ENCODE peak calls at places on chromosomes 1 and 21, in eight cellular contexts. One of them, this sample, is unnamed.

GRCh38 chr1:62621907-62622306 is 24.6 kb downstream of the ANGPTL3 start:
- DNase-seq in H1: no peak
- DNase-seq in iPS-NIHi11: no peak
- DNase-seq in stimulated activated CD8-positive, alpha-beta memory T cell treated with anti-CD3 and anti-CD28 coated beads, Interleukin-12 subunit alpha, Interleukin-12 subunit beta, amount 100 ng/mL, for 4 hours: no peak
- DNase-seq in stimulated activated CD4-positive, alpha-beta T cell treated with anti-CD3 and anti-CD28 coated beads, Interleukin-1b, Interleukin-23, amount 100 ng/mL, for 24 hours: no peak
- DNase-seq in HFFc6: peak; percentile 97
- DNase-seq in activated CD4-positive, CD25-positive, alpha-beta regulatory T cell: no peak
- DNase-seq in kidney glomerular epithelial cell: peak; percentile 43
- DNase-seq in this sample: no peak

GRCh38 chr1:24452922-24453481 is 37.4 kb downstream of the NIPAL3 start:
- DNase-seq in H1: no peak
- DNase-seq in iPS-NIHi11: no peak
- DNase-seq in stimulated activated CD8-positive, alpha-beta memory T cell treated with anti-CD3 and anti-CD28 coated beads, Interleukin-12 subunit alpha, Interleukin-12 subunit beta, amount 100 ng/mL, for 4 hours: no peak
- DNase-seq in stimulated activated CD4-positive, alpha-beta T cell treated with anti-CD3 and anti-CD28 coated beads, Interleukin-1b, Interleukin-23, amount 100 ng/mL, for 24 hours: no peak
- DNase-seq in HFFc6: no peak
- DNase-seq in activated CD4-positive, CD25-positive, alpha-beta regulatory T cell: no peak
- DNase-seq in kidney glomerular epithelial cell: no peak
- DNase-seq in this sample: no peak

GRCh38 chr1:106952766-106953165 is 103.7 kb upstream of the PRMT6 start:
- DNase-seq in H1: no peak
- DNase-seq in iPS-NIHi11: no peak
- DNase-seq in stimulated activated CD8-positive, alpha-beta memory T cell treated with anti-CD3 and anti-CD28 coated beads, Interleukin-12 subunit alpha, Interleukin-12 subunit beta, amount 100 ng/mL, for 4 hours: no peak
- DNase-seq in stimulated activated CD4-positive, alpha-beta T cell treated with anti-CD3 and anti-CD28 coated beads, Interleukin-1b, Interleukin-23, amount 100 ng/mL, for 24 hours: no peak
- DNase-seq in HFFc6: no peak
- DNase-seq in activated CD4-positive, CD25-positive, alpha-beta regulatory T cell: no peak
- DNase-seq in kidney glomerular epithelial cell: no peak
- DNase-seq in this sample: no peak

GRCh38 chr1:156383023-156383422 is 14.0 kb downstream of the RHBG start:
- DNase-seq in H1: peak; percentile 67
- DNase-seq in iPS-NIHi11: peak; percentile 89
- DNase-seq in stimulated activated CD8-positive, alpha-beta memory T cell treated with anti-CD3 and anti-CD28 coated beads, Interleukin-12 subunit alpha, Interleukin-12 subunit beta, amount 100 ng/mL, for 4 hours: peak; percentile 17
- DNase-seq in stimulated activated CD4-positive, alpha-beta T cell treated with anti-CD3 and anti-CD28 coated beads, Interleukin-1b, Interleukin-23, amount 100 ng/mL, for 24 hours: peak; percentile 43
- DNase-seq in HFFc6: peak; percentile 39
- DNase-seq in activated CD4-positive, CD25-positive, alpha-beta regulatory T cell: peak; percentile 25
- DNase-seq in kidney glomerular epithelial cell: peak; percentile 7
- DNase-seq in this sample: peak; percentile 65

GRCh38 chr1:93080424-93080823 is 1.3 kb downstream of the MTF2 start:
- DNase-seq in H1: no peak
- DNase-seq in iPS-NIHi11: peak; percentile 23
- DNase-seq in stimulated activated CD8-positive, alpha-beta memory T cell treated with anti-CD3 and anti-CD28 coated beads, Interleukin-12 subunit alpha, Interleukin-12 subunit beta, amount 100 ng/mL, for 4 hours: no peak
- DNase-seq in stimulated activated CD4-positive, alpha-beta T cell treated with anti-CD3 and anti-CD28 coated beads, Interleukin-1b, Interleukin-23, amount 100 ng/mL, for 24 hours: no peak
- DNase-seq in HFFc6: peak; percentile 71
- DNase-seq in activated CD4-positive, CD25-positive, alpha-beta regulatory T cell: no peak
- DNase-seq in kidney glomerular epithelial cell: peak; percentile 89
- DNase-seq in this sample: no peak

GRCh38 chr1:222250376-222250775 is 297.5 kb downstream of the HHIPL2 start:
- DNase-seq in H1: no peak
- DNase-seq in iPS-NIHi11: no peak
- DNase-seq in stimulated activated CD8-positive, alpha-beta memory T cell treated with anti-CD3 and anti-CD28 coated beads, Interleukin-12 subunit alpha, Interleukin-12 subunit beta, amount 100 ng/mL, for 4 hours: no peak
- DNase-seq in stimulated activated CD4-positive, alpha-beta T cell treated with anti-CD3 and anti-CD28 coated beads, Interleukin-1b, Interleukin-23, amount 100 ng/mL, for 24 hours: no peak
- DNase-seq in HFFc6: peak; percentile 3
- DNase-seq in activated CD4-positive, CD25-positive, alpha-beta regulatory T cell: no peak
- DNase-seq in kidney glomerular epithelial cell: no peak
- DNase-seq in this sample: no peak

GRCh38 chr1:95742591-95743089 is 508.6 kb downstream of the RWDD3 start:
- DNase-seq in H1: no peak
- DNase-seq in iPS-NIHi11: no peak
- DNase-seq in stimulated activated CD8-positive, alpha-beta memory T cell treated with anti-CD3 and anti-CD28 coated beads, Interleukin-12 subunit alpha, Interleukin-12 subunit beta, amount 100 ng/mL, for 4 hours: no peak
- DNase-seq in stimulated activated CD4-positive, alpha-beta T cell treated with anti-CD3 and anti-CD28 coated beads, Interleukin-1b, Interleukin-23, amount 100 ng/mL, for 24 hours: no peak
- DNase-seq in HFFc6: no peak
- DNase-seq in activated CD4-positive, CD25-positive, alpha-beta regulatory T cell: no peak
- DNase-seq in kidney glomerular epithelial cell: no peak
- DNase-seq in this sample: no peak

GRCh38 chr1:181094402-181094801 is 5.9 kb downstream of the IER5 start:
- DNase-seq in H1: no peak
- DNase-seq in iPS-NIHi11: no peak
- DNase-seq in stimulated activated CD8-positive, alpha-beta memory T cell treated with anti-CD3 and anti-CD28 coated beads, Interleukin-12 subunit alpha, Interleukin-12 subunit beta, amount 100 ng/mL, for 4 hours: no peak
- DNase-seq in stimulated activated CD4-positive, alpha-beta T cell treated with anti-CD3 and anti-CD28 coated beads, Interleukin-1b, Interleukin-23, amount 100 ng/mL, for 24 hours: no peak
- DNase-seq in HFFc6: no peak
- DNase-seq in activated CD4-positive, CD25-positive, alpha-beta regulatory T cell: no peak
- DNase-seq in kidney glomerular epithelial cell: no peak
- DNase-seq in this sample: no peak

GRCh38 chr1:170498896-170499295 is 33.1 kb upstream of the GORAB start:
- DNase-seq in H1: no peak
- DNase-seq in iPS-NIHi11: no peak
- DNase-seq in stimulated activated CD8-positive, alpha-beta memory T cell treated with anti-CD3 and anti-CD28 coated beads, Interleukin-12 subunit alpha, Interleukin-12 subunit beta, amount 100 ng/mL, for 4 hours: no peak
- DNase-seq in stimulated activated CD4-positive, alpha-beta T cell treated with anti-CD3 and anti-CD28 coated beads, Interleukin-1b, Interleukin-23, amount 100 ng/mL, for 24 hours: no peak
- DNase-seq in HFFc6: no peak
- DNase-seq in activated CD4-positive, CD25-positive, alpha-beta regulatory T cell: no peak
- DNase-seq in kidney glomerular epithelial cell: no peak
- DNase-seq in this sample: no peak

GRCh38 chr1:16716691-16717173 is 23.6 kb upstream of the RNU1-4 start:
- DNase-seq in H1: no peak
- DNase-seq in iPS-NIHi11: peak; percentile 7
- DNase-seq in stimulated activated CD8-positive, alpha-beta memory T cell treated with anti-CD3 and anti-CD28 coated beads, Interleukin-12 subunit alpha, Interleukin-12 subunit beta, amount 100 ng/mL, for 4 hours: no peak
- DNase-seq in stimulated activated CD4-positive, alpha-beta T cell treated with anti-CD3 and anti-CD28 coated beads, Interleukin-1b, Interleukin-23, amount 100 ng/mL, for 24 hours: no peak
- DNase-seq in HFFc6: no peak
- DNase-seq in activated CD4-positive, CD25-positive, alpha-beta regulatory T cell: no peak
- DNase-seq in kidney glomerular epithelial cell: no peak
- DNase-seq in this sample: no peak

GRCh38 chr1:11893907-11894251 is 32.3 kb downstream of the KIAA2013 start:
- DNase-seq in H1: no peak
- DNase-seq in iPS-NIHi11: peak; percentile 90
- DNase-seq in stimulated activated CD8-positive, alpha-beta memory T cell treated with anti-CD3 and anti-CD28 coated beads, Interleukin-12 subunit alpha, Interleukin-12 subunit beta, amount 100 ng/mL, for 4 hours: peak; percentile 32
- DNase-seq in stimulated activated CD4-positive, alpha-beta T cell treated with anti-CD3 and anti-CD28 coated beads, Interleukin-1b, Interleukin-23, amount 100 ng/mL, for 24 hours: peak; percentile 54
- DNase-seq in HFFc6: peak; percentile 23
- DNase-seq in activated CD4-positive, CD25-positive, alpha-beta regulatory T cell: peak; percentile 52
- DNase-seq in kidney glomerular epithelial cell: peak; percentile 5
- DNase-seq in this sample: peak; percentile 65

GRCh38 chr1:93703649-93704048 is 22.0 kb upstream of the BCAR3 start:
- DNase-seq in H1: no peak
- DNase-seq in iPS-NIHi11: no peak
- DNase-seq in stimulated activated CD8-positive, alpha-beta memory T cell treated with anti-CD3 and anti-CD28 coated beads, Interleukin-12 subunit alpha, Interleukin-12 subunit beta, amount 100 ng/mL, for 4 hours: no peak
- DNase-seq in stimulated activated CD4-positive, alpha-beta T cell treated with anti-CD3 and anti-CD28 coated beads, Interleukin-1b, Interleukin-23, amount 100 ng/mL, for 24 hours: no peak
- DNase-seq in HFFc6: no peak
- DNase-seq in activated CD4-positive, CD25-positive, alpha-beta regulatory T cell: no peak
- DNase-seq in kidney glomerular epithelial cell: no peak
- DNase-seq in this sample: no peak

GRCh38 chr1:221810406-221810805 is 68.5 kb upstream of the DUSP10 start:
- DNase-seq in H1: no peak
- DNase-seq in iPS-NIHi11: no peak
- DNase-seq in stimulated activated CD8-positive, alpha-beta memory T cell treated with anti-CD3 and anti-CD28 coated beads, Interleukin-12 subunit alpha, Interleukin-12 subunit beta, amount 100 ng/mL, for 4 hours: no peak
- DNase-seq in stimulated activated CD4-positive, alpha-beta T cell treated with anti-CD3 and anti-CD28 coated beads, Interleukin-1b, Interleukin-23, amount 100 ng/mL, for 24 hours: no peak
- DNase-seq in HFFc6: peak; percentile 93
- DNase-seq in activated CD4-positive, CD25-positive, alpha-beta regulatory T cell: no peak
- DNase-seq in kidney glomerular epithelial cell: no peak
- DNase-seq in this sample: no peak

GRCh38 chr1:182603646-182604127 is 502 bp downstream of the RGS16 start:
- DNase-seq in H1: no peak
- DNase-seq in iPS-NIHi11: no peak
- DNase-seq in stimulated activated CD8-positive, alpha-beta memory T cell treated with anti-CD3 and anti-CD28 coated beads, Interleukin-12 subunit alpha, Interleukin-12 subunit beta, amount 100 ng/mL, for 4 hours: no peak
- DNase-seq in stimulated activated CD4-positive, alpha-beta T cell treated with anti-CD3 and anti-CD28 coated beads, Interleukin-1b, Interleukin-23, amount 100 ng/mL, for 24 hours: no peak
- DNase-seq in HFFc6: no peak
- DNase-seq in activated CD4-positive, CD25-positive, alpha-beta regulatory T cell: no peak
- DNase-seq in kidney glomerular epithelial cell: no peak
- DNase-seq in this sample: no peak

GRCh38 chr1:151708891-151709290 is 7.7 kb downstream of the CELF3 start:
- DNase-seq in H1: no peak
- DNase-seq in iPS-NIHi11: no peak
- DNase-seq in stimulated activated CD8-positive, alpha-beta memory T cell treated with anti-CD3 and anti-CD28 coated beads, Interleukin-12 subunit alpha, Interleukin-12 subunit beta, amount 100 ng/mL, for 4 hours: no peak
- DNase-seq in stimulated activated CD4-positive, alpha-beta T cell treated with anti-CD3 and anti-CD28 coated beads, Interleukin-1b, Interleukin-23, amount 100 ng/mL, for 24 hours: no peak
- DNase-seq in HFFc6: no peak
- DNase-seq in activated CD4-positive, CD25-positive, alpha-beta regulatory T cell: no peak
- DNase-seq in kidney glomerular epithelial cell: no peak
- DNase-seq in this sample: no peak

GRCh38 chr1:167456926-167457325 is 61.4 kb downstream of the CD247 start:
- DNase-seq in H1: no peak
- DNase-seq in iPS-NIHi11: no peak
- DNase-seq in stimulated activated CD8-positive, alpha-beta memory T cell treated with anti-CD3 and anti-CD28 coated beads, Interleukin-12 subunit alpha, Interleukin-12 subunit beta, amount 100 ng/mL, for 4 hours: no peak
- DNase-seq in stimulated activated CD4-positive, alpha-beta T cell treated with anti-CD3 and anti-CD28 coated beads, Interleukin-1b, Interleukin-23, amount 100 ng/mL, for 24 hours: no peak
- DNase-seq in HFFc6: no peak
- DNase-seq in activated CD4-positive, CD25-positive, alpha-beta regulatory T cell: no peak
- DNase-seq in kidney glomerular epithelial cell: no peak
- DNase-seq in this sample: no peak

GRCh38 chr1:117059334-117059677 is 820 bp upstream of the TTF2 start:
- DNase-seq in H1: no peak
- DNase-seq in iPS-NIHi11: no peak
- DNase-seq in stimulated activated CD8-positive, alpha-beta memory T cell treated with anti-CD3 and anti-CD28 coated beads, Interleukin-12 subunit alpha, Interleukin-12 subunit beta, amount 100 ng/mL, for 4 hours: peak; percentile 43
- DNase-seq in stimulated activated CD4-positive, alpha-beta T cell treated with anti-CD3 and anti-CD28 coated beads, Interleukin-1b, Interleukin-23, amount 100 ng/mL, for 24 hours: peak; percentile 65
- DNase-seq in HFFc6: no peak
- DNase-seq in activated CD4-positive, CD25-positive, alpha-beta regulatory T cell: peak; percentile 20
- DNase-seq in kidney glomerular epithelial cell: peak; percentile 41
- DNase-seq in this sample: no peak

GRCh38 chr1:26357121-26357602 is 3.2 kb upstream of the CRYBG2 start:
- DNase-seq in H1: no peak
- DNase-seq in iPS-NIHi11: peak; percentile 50
- DNase-seq in stimulated activated CD8-positive, alpha-beta memory T cell treated with anti-CD3 and anti-CD28 coated beads, Interleukin-12 subunit alpha, Interleukin-12 subunit beta, amount 100 ng/mL, for 4 hours: no peak
- DNase-seq in stimulated activated CD4-positive, alpha-beta T cell treated with anti-CD3 and anti-CD28 coated beads, Interleukin-1b, Interleukin-23, amount 100 ng/mL, for 24 hours: no peak
- DNase-seq in HFFc6: no peak
- DNase-seq in activated CD4-positive, CD25-positive, alpha-beta regulatory T cell: no peak
- DNase-seq in kidney glomerular epithelial cell: no peak
- DNase-seq in this sample: no peak

GRCh38 chr1:65147424-65148177 is 402 bp upstream of the AK4 start:
- DNase-seq in H1: no peak
- DNase-seq in iPS-NIHi11: peak; percentile 74
- DNase-seq in stimulated activated CD8-positive, alpha-beta memory T cell treated with anti-CD3 and anti-CD28 coated beads, Interleukin-12 subunit alpha, Interleukin-12 subunit beta, amount 100 ng/mL, for 4 hours: peak; percentile 14
- DNase-seq in stimulated activated CD4-positive, alpha-beta T cell treated with anti-CD3 and anti-CD28 coated beads, Interleukin-1b, Interleukin-23, amount 100 ng/mL, for 24 hours: peak; percentile 49
- DNase-seq in HFFc6: no peak
- DNase-seq in activated CD4-positive, CD25-positive, alpha-beta regulatory T cell: no peak
- DNase-seq in kidney glomerular epithelial cell: peak; percentile 31
- DNase-seq in this sample: no peak

GRCh38 chr1:43442756-43443155 is 11.0 kb downstream of the HYI start:
- DNase-seq in H1: no peak
- DNase-seq in iPS-NIHi11: no peak
- DNase-seq in stimulated activated CD8-positive, alpha-beta memory T cell treated with anti-CD3 and anti-CD28 coated beads, Interleukin-12 subunit alpha, Interleukin-12 subunit beta, amount 100 ng/mL, for 4 hours: no peak
- DNase-seq in stimulated activated CD4-positive, alpha-beta T cell treated with anti-CD3 and anti-CD28 coated beads, Interleukin-1b, Interleukin-23, amount 100 ng/mL, for 24 hours: no peak
- DNase-seq in HFFc6: no peak
- DNase-seq in activated CD4-positive, CD25-positive, alpha-beta regulatory T cell: no peak
- DNase-seq in kidney glomerular epithelial cell: no peak
- DNase-seq in this sample: no peak

GRCh38 chr1:220879090-220879508 is at the start of gene HLX:
- DNase-seq in H1: no peak
- DNase-seq in iPS-NIHi11: peak; percentile 87
- DNase-seq in stimulated activated CD8-positive, alpha-beta memory T cell treated with anti-CD3 and anti-CD28 coated beads, Interleukin-12 subunit alpha, Interleukin-12 subunit beta, amount 100 ng/mL, for 4 hours: no peak
- DNase-seq in stimulated activated CD4-positive, alpha-beta T cell treated with anti-CD3 and anti-CD28 coated beads, Interleukin-1b, Interleukin-23, amount 100 ng/mL, for 24 hours: no peak
- DNase-seq in HFFc6: peak; percentile 84
- DNase-seq in activated CD4-positive, CD25-positive, alpha-beta regulatory T cell: no peak
- DNase-seq in kidney glomerular epithelial cell: peak; percentile 64
- DNase-seq in this sample: no peak

GRCh38 chr1:246269466-246269865 is 237.6 kb downstream of the SMYD3 start:
- DNase-seq in H1: no peak
- DNase-seq in iPS-NIHi11: no peak
- DNase-seq in stimulated activated CD8-positive, alpha-beta memory T cell treated with anti-CD3 and anti-CD28 coated beads, Interleukin-12 subunit alpha, Interleukin-12 subunit beta, amount 100 ng/mL, for 4 hours: no peak
- DNase-seq in stimulated activated CD4-positive, alpha-beta T cell treated with anti-CD3 and anti-CD28 coated beads, Interleukin-1b, Interleukin-23, amount 100 ng/mL, for 24 hours: no peak
- DNase-seq in HFFc6: no peak
- DNase-seq in activated CD4-positive, CD25-positive, alpha-beta regulatory T cell: no peak
- DNase-seq in kidney glomerular epithelial cell: no peak
- DNase-seq in this sample: no peak

GRCh38 chr21:45378258-45378966 is 26.6 kb upstream of the COL18A1 start:
- DNase-seq in H1: peak; percentile 57
- DNase-seq in iPS-NIHi11: peak; percentile 71
- DNase-seq in stimulated activated CD8-positive, alpha-beta memory T cell treated with anti-CD3 and anti-CD28 coated beads, Interleukin-12 subunit alpha, Interleukin-12 subunit beta, amount 100 ng/mL, for 4 hours: no peak
- DNase-seq in stimulated activated CD4-positive, alpha-beta T cell treated with anti-CD3 and anti-CD28 coated beads, Interleukin-1b, Interleukin-23, amount 100 ng/mL, for 24 hours: no peak
- DNase-seq in HFFc6: peak; percentile 62
- DNase-seq in activated CD4-positive, CD25-positive, alpha-beta regulatory T cell: no peak
- DNase-seq in kidney glomerular epithelial cell: peak; percentile 74
- DNase-seq in this sample: peak; percentile 16

GRCh38 chr1:24906760-24907490 is 23.2 kb downstream of the RUNX3 start:
- DNase-seq in H1: no peak
- DNase-seq in iPS-NIHi11: no peak
- DNase-seq in stimulated activated CD8-positive, alpha-beta memory T cell treated with anti-CD3 and anti-CD28 coated beads, Interleukin-12 subunit alpha, Interleukin-12 subunit beta, amount 100 ng/mL, for 4 hours: no peak
- DNase-seq in stimulated activated CD4-positive, alpha-beta T cell treated with anti-CD3 and anti-CD28 coated beads, Interleukin-1b, Interleukin-23, amount 100 ng/mL, for 24 hours: no peak
- DNase-seq in HFFc6: no peak
- DNase-seq in activated CD4-positive, CD25-positive, alpha-beta regulatory T cell: no peak
- DNase-seq in kidney glomerular epithelial cell: no peak
- DNase-seq in this sample: no peak

GRCh38 chr1:168465942-168466702 is 77.7 kb downstream of the XCL2 start:
- DNase-seq in H1: no peak
- DNase-seq in iPS-NIHi11: no peak
- DNase-seq in stimulated activated CD8-positive, alpha-beta memory T cell treated with anti-CD3 and anti-CD28 coated beads, Interleukin-12 subunit alpha, Interleukin-12 subunit beta, amount 100 ng/mL, for 4 hours: no peak
- DNase-seq in stimulated activated CD4-positive, alpha-beta T cell treated with anti-CD3 and anti-CD28 coated beads, Interleukin-1b, Interleukin-23, amount 100 ng/mL, for 24 hours: peak; percentile 31
- DNase-seq in HFFc6: no peak
- DNase-seq in activated CD4-positive, CD25-positive, alpha-beta regulatory T cell: no peak
- DNase-seq in kidney glomerular epithelial cell: peak; percentile 83
- DNase-seq in this sample: peak; percentile 57

GRCh38 chr1:44707112-44707881 is 23.7 kb downstream of the RNU5D-1 start:
- DNase-seq in H1: no peak
- DNase-seq in iPS-NIHi11: no peak
- DNase-seq in stimulated activated CD8-positive, alpha-beta memory T cell treated with anti-CD3 and anti-CD28 coated beads, Interleukin-12 subunit alpha, Interleukin-12 subunit beta, amount 100 ng/mL, for 4 hours: no peak
- DNase-seq in stimulated activated CD4-positive, alpha-beta T cell treated with anti-CD3 and anti-CD28 coated beads, Interleukin-1b, Interleukin-23, amount 100 ng/mL, for 24 hours: no peak
- DNase-seq in HFFc6: peak; percentile 96
- DNase-seq in activated CD4-positive, CD25-positive, alpha-beta regulatory T cell: no peak
- DNase-seq in kidney glomerular epithelial cell: peak; percentile 96
- DNase-seq in this sample: no peak

GRCh38 chr1:10401281-10401680 is 2.4 kb downstream of the PGD start:
- DNase-seq in H1: no peak
- DNase-seq in iPS-NIHi11: no peak
- DNase-seq in stimulated activated CD8-positive, alpha-beta memory T cell treated with anti-CD3 and anti-CD28 coated beads, Interleukin-12 subunit alpha, Interleukin-12 subunit beta, amount 100 ng/mL, for 4 hours: no peak
- DNase-seq in stimulated activated CD4-positive, alpha-beta T cell treated with anti-CD3 and anti-CD28 coated beads, Interleukin-1b, Interleukin-23, amount 100 ng/mL, for 24 hours: no peak
- DNase-seq in HFFc6: peak; percentile 27
- DNase-seq in activated CD4-positive, CD25-positive, alpha-beta regulatory T cell: no peak
- DNase-seq in kidney glomerular epithelial cell: peak; percentile 42
- DNase-seq in this sample: no peak

GRCh38 chr21:42829954-42830353 is 49.4 kb downstream of the WDR4 start:
- DNase-seq in H1: no peak
- DNase-seq in iPS-NIHi11: peak; percentile 1
- DNase-seq in stimulated activated CD8-positive, alpha-beta memory T cell treated with anti-CD3 and anti-CD28 coated beads, Interleukin-12 subunit alpha, Interleukin-12 subunit beta, amount 100 ng/mL, for 4 hours: no peak
- DNase-seq in stimulated activated CD4-positive, alpha-beta T cell treated with anti-CD3 and anti-CD28 coated beads, Interleukin-1b, Interleukin-23, amount 100 ng/mL, for 24 hours: no peak
- DNase-seq in HFFc6: no peak
- DNase-seq in activated CD4-positive, CD25-positive, alpha-beta regulatory T cell: no peak
- DNase-seq in kidney glomerular epithelial cell: no peak
- DNase-seq in this sample: no peak